ENCODE peak calls at places on chromosomes 6 and 20, in four cellular contexts. One of them, this sample, is unnamed.

GRCh38 chr6:26032387-26033131 is 54.7 kb upstream of the HFE start:
- DNase-seq in OCI-LY7: peak
- DNase-seq in tibial nerve: no peak
- DNase-seq in A549: peak
- DNase-seq in this sample: peak

GRCh38 chr6:13624871-13625288 is 9.7 kb downstream of the NOL7 start:
- DNase-seq in A549: peak
- DNase-seq in tibial nerve: no peak
- DNase-seq in OCI-LY7: peak
- DNase-seq in this sample: peak

GRCh38 chr6:149974825-149975224 is 11.1 kb downstream of the ULBP1 start:
- DNase-seq in A549: no peak
- DNase-seq in OCI-LY7: no peak
- DNase-seq in tibial nerve: no peak
- DNase-seq in this sample: no peak

GRCh38 chr6:130760006-130760405 is 67.2 kb upstream of the SMLR1 start:
- DNase-seq in A549: peak
- DNase-seq in OCI-LY7: peak
- DNase-seq in tibial nerve: no peak
- DNase-seq in this sample: peak

GRCh38 chr6:130517444-130517931 is 151.7 kb downstream of the TMEM200A start:
- DNase-seq in OCI-LY7: peak
- DNase-seq in A549: no peak
- DNase-seq in tibial nerve: no peak
- DNase-seq in this sample: peak

GRCh38 chr20:53399592-53400335 is 193.9 kb downstream of the ZNF217 start:
- DNase-seq in A549: no peak
- DNase-seq in OCI-LY7: no peak
- DNase-seq in tibial nerve: no peak
- DNase-seq in this sample: no peak

GRCh38 chr6:161922631-161923119 is 648.8 kb upstream of the AGPAT4 start:
- DNase-seq in OCI-LY7: peak
- DNase-seq in A549: peak
- DNase-seq in tibial nerve: no peak
- DNase-seq in this sample: peak

GRCh38 chr20:45826381-45827019 is 612 bp downstream of the TNNC2 start:
- DNase-seq in A549: no peak
- DNase-seq in tibial nerve: no peak
- DNase-seq in OCI-LY7: no peak
- DNase-seq in this sample: no peak

GRCh38 chr6:109580519-109580918 is 97.5 kb upstream of the ZBTB24 start:
- DNase-seq in OCI-LY7: no peak
- DNase-seq in tibial nerve: no peak
- DNase-seq in A549: peak
- DNase-seq in this sample: no peak

GRCh38 chr6:24855389-24856245 is 56.9 kb upstream of the ARMH2 start:
- DNase-seq in tibial nerve: peak
- DNase-seq in OCI-LY7: peak
- DNase-seq in A549: peak
- DNase-seq in this sample: peak

GRCh38 chr6:24854077-24854670 is 55.5 kb upstream of the ARMH2 start:
- DNase-seq in A549: no peak
- DNase-seq in OCI-LY7: no peak
- DNase-seq in tibial nerve: no peak
- DNase-seq in this sample: no peak

GRCh38 chr6:24856954-24857670 is 58.4 kb upstream of the ARMH2 start:
- DNase-seq in tibial nerve: no peak
- DNase-seq in OCI-LY7: peak
- DNase-seq in A549: no peak
- DNase-seq in this sample: no peak

GRCh38 chr6:24858154-24858801 is 59.6 kb upstream of the ARMH2 start:
- DNase-seq in A549: no peak
- DNase-seq in OCI-LY7: peak
- DNase-seq in tibial nerve: no peak
- DNase-seq in this sample: peak

DNA sequence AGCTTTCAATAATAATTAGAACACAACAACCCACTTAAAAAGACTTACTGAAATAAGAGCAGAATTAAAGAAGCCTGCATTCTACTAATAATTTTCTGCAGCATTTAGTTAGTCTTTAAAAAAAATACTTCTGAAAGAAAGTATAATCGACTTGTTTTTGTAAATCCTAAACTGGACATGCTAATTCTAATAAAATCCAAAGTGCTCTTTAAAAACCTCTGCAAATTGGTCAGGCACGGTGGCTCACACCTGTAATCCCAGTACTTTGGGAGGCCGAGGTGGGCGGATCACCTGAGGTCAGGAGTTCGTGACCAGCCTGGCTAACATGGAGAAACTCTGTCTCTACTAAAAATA is 57.5 kb upstream of the ARMH2 start:
- DNase-seq in A549: no peak
- DNase-seq in tibial nerve: no peak
- DNase-seq in OCI-LY7: no peak
- DNase-seq in this sample: no peak
- TF ChIP-seq CTCF in A549: no peak
- TF ChIP-seq CTCF in tibial nerve: no peak
- TF ChIP-seq CTCF in OCI-LY7: no peak
- TF ChIP-seq CTCF in this sample: no peak

DNA sequence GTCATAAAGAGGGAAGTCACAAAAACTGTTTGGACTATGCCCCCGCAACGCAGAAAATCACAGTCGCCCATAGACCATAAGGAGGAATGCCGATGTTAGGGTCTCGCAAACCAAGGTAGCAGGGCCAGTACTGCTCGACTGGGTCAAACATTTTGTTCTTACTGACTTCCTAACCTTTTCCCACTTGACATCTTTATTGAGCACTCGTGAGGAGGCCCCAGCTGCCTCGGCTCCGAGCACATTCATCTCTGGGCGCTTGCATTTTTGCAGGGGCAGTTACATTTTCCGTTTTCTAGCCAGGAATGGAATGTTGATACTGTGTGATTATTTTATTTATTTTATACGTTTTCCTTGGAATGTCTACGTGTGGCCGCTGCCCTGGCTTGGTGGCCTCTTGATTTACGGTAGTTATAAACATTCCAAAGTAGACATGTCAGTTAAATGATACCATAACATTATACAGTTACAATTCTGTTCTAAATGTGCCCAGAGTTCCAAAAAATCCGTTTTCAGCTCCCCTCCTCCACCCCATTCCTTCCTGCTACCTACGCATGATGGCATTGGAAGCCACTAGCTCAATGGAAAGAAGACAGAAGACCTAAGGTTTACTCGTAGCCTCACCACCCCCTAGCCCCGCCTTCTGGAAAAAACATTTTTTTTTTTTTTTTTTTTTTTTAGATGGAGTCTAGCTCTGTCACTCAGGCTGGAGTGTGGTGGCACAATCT is 56.9 kb upstream of the APCDD1L start:
- DNase-seq in A549: no peak
- DNase-seq in tibial nerve: no peak
- DNase-seq in OCI-LY7: no peak
- DNase-seq in this sample: no peak
- H3K4me3 ChIP-seq in A549: no peak
- H3K4me3 ChIP-seq in tibial nerve: no peak
- H3K4me3 ChIP-seq in OCI-LY7: no peak
- H3K4me3 ChIP-seq in this sample: no peak

DNA sequence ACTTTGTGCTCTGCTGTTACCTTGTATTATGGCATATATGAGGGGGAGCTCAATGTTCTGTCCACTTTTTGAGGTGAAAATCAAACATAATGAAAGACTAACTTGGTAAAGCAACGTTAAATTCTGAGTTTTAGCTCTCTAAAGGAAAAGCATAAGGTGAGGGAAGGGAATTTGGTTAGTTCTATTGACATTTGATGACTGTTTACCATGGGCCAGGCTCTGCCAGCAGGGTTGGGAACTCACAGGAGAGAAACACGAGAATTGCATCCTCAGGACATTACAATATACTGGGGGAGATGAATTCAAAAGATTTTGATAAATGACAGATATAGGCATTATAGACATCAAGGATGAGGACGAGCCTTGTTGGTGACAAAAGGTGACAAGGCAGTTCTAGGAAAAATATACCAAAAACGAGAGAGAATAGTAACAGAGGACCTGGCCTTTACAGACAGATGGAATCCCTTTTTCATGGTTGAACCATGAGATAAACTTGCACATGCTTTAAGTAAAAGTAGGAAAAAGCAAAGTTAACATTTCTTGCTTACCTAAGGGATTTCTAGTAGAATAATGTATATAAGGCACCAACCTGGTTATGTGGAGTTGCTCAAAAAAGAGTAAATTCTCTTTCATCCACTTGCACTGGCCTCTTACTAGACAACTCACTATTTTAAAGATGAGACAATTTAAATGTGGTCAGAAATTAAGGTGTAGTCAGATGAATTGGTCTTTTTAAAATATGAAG is 191.4 kb downstream of the NKAIN2 start:
- DNase-seq in tibial nerve: no peak
- DNase-seq in A549: no peak
- DNase-seq in OCI-LY7: no peak
- DNase-seq in this sample: no peak
- TF ChIP-seq CTCF in tibial nerve: no peak
- TF ChIP-seq CTCF in A549: no peak
- TF ChIP-seq CTCF in OCI-LY7: no peak
- TF ChIP-seq CTCF in this sample: no peak

DNA sequence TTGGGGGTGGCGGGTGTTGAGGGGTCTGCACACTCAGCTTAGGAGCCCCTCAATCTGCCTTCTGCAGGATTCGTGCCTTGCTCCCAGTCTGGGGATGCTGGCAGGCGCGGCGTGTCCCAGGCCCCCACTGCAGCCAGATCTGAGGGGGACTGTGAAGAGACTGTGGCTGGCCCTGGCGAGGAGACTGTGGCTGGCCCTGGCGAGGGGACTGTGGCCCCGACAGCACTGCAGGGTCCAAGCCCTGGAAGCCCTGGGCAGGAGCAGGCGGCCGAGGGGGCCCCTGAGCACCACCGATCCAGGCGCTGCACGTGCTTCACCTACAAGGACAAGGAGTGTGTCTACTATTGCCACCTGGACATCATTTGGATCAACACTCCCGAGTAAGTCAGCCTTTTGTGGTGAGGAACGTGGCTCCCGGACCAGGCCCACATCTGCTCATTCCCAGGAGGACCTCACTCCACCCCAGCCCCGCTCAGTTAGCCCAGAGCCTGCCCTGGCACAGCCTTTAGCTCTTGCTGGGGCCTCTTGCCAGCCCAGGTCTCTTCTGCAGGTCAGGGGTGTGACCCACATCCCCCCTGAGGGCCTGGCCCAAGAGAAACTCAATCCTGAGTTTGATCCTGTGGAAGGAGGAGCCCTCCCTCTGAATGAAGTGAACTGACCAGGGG is 1.1 kb downstream of the EDN3 start:
- DNase-seq in tibial nerve: no peak
- DNase-seq in A549: no peak
- DNase-seq in OCI-LY7: no peak
- DNase-seq in this sample: no peak
- H3K4me3 ChIP-seq in tibial nerve: no peak
- H3K4me3 ChIP-seq in A549: no peak
- H3K4me3 ChIP-seq in OCI-LY7: no peak
- H3K4me3 ChIP-seq in this sample: no peak

DNA sequence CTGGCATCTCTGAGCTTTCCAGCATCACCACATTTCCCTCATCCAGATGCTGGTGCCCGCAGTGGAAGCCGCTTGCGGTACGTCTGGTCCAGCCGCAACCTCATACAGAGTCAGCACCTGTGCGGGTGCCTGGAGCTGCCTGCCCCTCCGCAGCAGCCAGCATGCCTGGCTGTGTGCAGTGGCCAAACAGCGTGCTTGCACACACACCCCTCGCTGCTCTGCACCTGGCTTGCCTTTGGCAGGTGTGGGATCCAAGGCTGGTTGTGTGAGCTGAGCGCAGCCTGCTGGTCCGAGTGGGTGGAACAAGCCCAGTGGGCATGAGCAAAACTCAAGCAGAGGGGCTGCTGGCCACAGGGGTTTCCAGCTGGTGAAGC is 3.1 kb upstream of the HINT3 start:
- DNase-seq in A549: no peak
- DNase-seq in OCI-LY7: peak
- DNase-seq in tibial nerve: no peak
- DNase-seq in this sample: peak
- TF ChIP-seq CTCF in A549: no peak
- TF ChIP-seq CTCF in OCI-LY7: peak
- TF ChIP-seq CTCF in tibial nerve: no peak
- TF ChIP-seq CTCF in this sample: peak

GRCh38 chr6:53627391-53628218 is 38.0 kb downstream of the KLHL31 start:
- DNase-seq in OCI-LY7: no peak
- DNase-seq in A549: no peak
- DNase-seq in tibial nerve: no peak
- DNase-seq in this sample: no peak
- H3K4me3 ChIP-seq in OCI-LY7: no peak
- H3K4me3 ChIP-seq in A549: no peak
- H3K4me3 ChIP-seq in tibial nerve: no peak
- H3K4me3 ChIP-seq in this sample: no peak

This sample was measured in GM12865.